ENCODE peak calls at places on chromosomes 2 and 18, in six cellular contexts. Q is substantia nigra; B is hepatic stellate cell; I is CD8-positive, alpha-beta T cell; L is T-helper 2 cell; M is non-pigmented ciliary epithelial cell. O is an unnamed sample.
A peak's percentile ranks its signal among the peaks of the same experiment; 100 is the strongest.

GRCh38 chr2:118683460-118683859 is 164.0 kb downstream of the EN1 start:
- DNase-seq in B (no peak), L (no peak), M (no peak), I (no peak), Q (no peak), O (no peak)

GRCh38 chr2:221817052-221817451 is 244.9 kb upstream of the EPHA4 start:
- DNase-seq in Q (no peak), B (no peak), M (no peak), L (no peak), I (no peak), O (no peak)

GRCh38 chr2:121561617-121562268 is 31.1 kb downstream of the RNU4ATAC start:
- DNase-seq in B (peak; percentile 31), I (no peak), L (peak; percentile 5), Q (no peak), M (peak; percentile 17), O (no peak)

GRCh38 chr2:188944442-188944841 is 29.7 kb upstream of the COL3A1 start:
- DNase-seq in B (no peak), M (no peak), Q (no peak), L (no peak), I (no peak), O (no peak)

GRCh38 chr2:18290386-18290785 is 270.1 kb downstream of the RDH14 start:
- DNase-seq in B (no peak), Q (no peak), I (no peak), M (no peak), L (no peak), O (no peak)

GRCh38 chr2:149662556-149662955 is 75.0 kb upstream of the MMADHC start:
- DNase-seq in M (no peak), I (no peak), Q (no peak), L (no peak), B (no peak), O (no peak)

GRCh38 chr2:114063346-114063745 is 173.5 kb downstream of the ACTR3 start:
- DNase-seq in Q (no peak), B (no peak), L (no peak), I (no peak), M (no peak), O (no peak)

GRCh38 chr18:70273021-70273420 is 15.8 kb upstream of the SOCS6 start:
- DNase-seq in B (no peak), I (no peak), Q (no peak), L (no peak), M (no peak), O (no peak)

GRCh38 chr2:54454922-54455583 is 1.1 kb upstream of the SPTBN1 start:
- DNase-seq in I (no peak), B (no peak), L (no peak), Q (no peak), M (no peak), O (no peak)

GRCh38 chr2:220789961-220790360 is 782.1 kb downstream of the EPHA4 start:
- DNase-seq in Q (no peak), L (no peak), I (no peak), M (no peak), B (no peak), O (no peak)

GRCh38 chr2:63218800-63219511 is 168.3 kb downstream of the OTX1 start:
- DNase-seq in M (no peak), B (no peak), L (no peak), Q (no peak), I (no peak), O (no peak)

GRCh38 chr2:75098856-75099255 is 100.5 kb downstream of the TACR1 start:
- DNase-seq in I (no peak), M (no peak), L (peak; percentile 23), B (peak; percentile 9), Q (no peak), O (no peak)

GRCh38 chr2:10036095-10036879 is 7.1 kb upstream of the KLF11 start:
- DNase-seq in Q (peak; percentile 73), L (peak; percentile 62), M (no peak), I (no peak), B (peak; percentile 50), O (no peak)

GRCh38 chr2:225428360-225428759 is 28.9 kb downstream of the NYAP2 start:
- DNase-seq in L (no peak), Q (no peak), M (no peak), I (no peak), B (no peak), O (no peak)

GRCh38 chr2:126399001-126399400 is 257.0 kb upstream of the GYPC start:
- DNase-seq in L (peak; percentile 28), B (no peak), I (no peak), Q (no peak), M (no peak), O (no peak)

GRCh38 chr2:231068525-231069222 is 12.0 kb downstream of the PSMD1 start:
- DNase-seq in I (no peak), M (peak; percentile 49), Q (no peak), L (peak; percentile 81), B (no peak), O (no peak)

GRCh38 chr2:217929757-217930707 is 72.8 kb downstream of the TNS1 start:
- DNase-seq in M (no peak), Q (no peak), I (no peak), L (no peak), B (peak; percentile 85), O (no peak)

GRCh38 chr2:85796046-85796548 is 42.3 kb downstream of the ATOH8 start:
- DNase-seq in B (no peak), Q (no peak), L (no peak), M (no peak), I (no peak), O (no peak)

GRCh38 chr2:66717491-66717890 is 282.6 kb downstream of the MEIS1 start:
- DNase-seq in Q (no peak), I (no peak), M (no peak), L (no peak), B (no peak), O (no peak)

GRCh38 chr2:239932881-239933735 is 92.0 kb downstream of the NDUFA10 start:
- DNase-seq in B (no peak), M (no peak), Q (no peak), L (no peak), I (no peak), O (no peak)